ENCODE peak calls at places on chromosomes 7 and 10, in nine cellular contexts. N, U, Z, G, S, J, O, R and W are unnamed samples.

GRCh38 chr7:94654764-94655561 is 970 bp downstream of the SGCE start:
- DNase-seq in J (peak), S (no peak), G (peak), N (peak), U (no peak), Z (no peak), O (peak), R (no peak), W (no peak)

GRCh38 chr7:150410680-150411346 is 31.7 kb downstream of the ZNF775 start:
- DNase-seq in N (no peak), U (no peak), O (no peak), S (no peak), J (no peak), R (no peak), Z (no peak), G (no peak), W (no peak)

GRCh38 chr7:143042159-143042820 is 9.9 kb upstream of the OR6V1 start:
- DNase-seq in S (no peak), Z (no peak), R (no peak), J (no peak), N (peak), O (no peak), U (no peak), G (no peak), W (no peak)

GRCh38 chr10:78301891-78302738 is 268.5 kb downstream of the RPS24 start:
- DNase-seq in J (no peak), N (no peak), R (no peak), O (peak), U (no peak), G (no peak), S (no peak), Z (no peak), W (peak)

GRCh38 chr7:95737828-95738505 is 34.4 kb upstream of the DYNC1I1 start:
- DNase-seq in N (no peak), O (no peak), S (no peak), Z (no peak), R (no peak), U (no peak), G (no peak), J (no peak), W (no peak)

GRCh38 chr7:29005829-29006228 is 47.7 kb upstream of the TRIL start:
- DNase-seq in O (no peak), Z (no peak), J (no peak), U (no peak), N (no peak), G (no peak), R (no peak), S (no peak), W (no peak)

GRCh38 chr10:4931587-4931986 is 31.6 kb upstream of the AKR1C1 start:
- DNase-seq in J (no peak), S (no peak), G (no peak), N (no peak), U (no peak), O (no peak), R (no peak), Z (no peak), W (no peak)

GRCh38 chr10:114982989-114983388 is 45.0 kb downstream of the TRUB1 start:
- DNase-seq in R (no peak), G (no peak), Z (no peak), U (no peak), O (no peak), N (no peak), S (no peak), J (no peak), W (no peak)

GRCh38 chr7:93115796-93116195 is 2.0 kb downstream of the SAMD9 start:
- DNase-seq in O (no peak), U (no peak), R (no peak), S (no peak), G (no peak), Z (no peak), N (no peak), J (peak), W (no peak)

GRCh38 chr10:95214793-95215192 is 20.8 kb downstream of the ACSM6 start:
- DNase-seq in S (no peak), J (no peak), U (no peak), N (no peak), G (no peak), R (no peak), O (no peak), Z (no peak), W (no peak)

GRCh38 chr7:70354409-70355169 is 756.3 kb downstream of the AUTS2 start:
- DNase-seq in Z (no peak), N (no peak), S (no peak), U (no peak), J (peak), R (no peak), O (no peak), G (no peak), W (no peak)

GRCh38 chr7:100847360-100847759 is 5.2 kb upstream of the SLC12A9 start:
- DNase-seq in G (no peak), Z (no peak), U (no peak), S (no peak), J (no peak), R (no peak), O (no peak), N (no peak), W (no peak)

GRCh38 chr7:22549667-22550513 is 49.9 kb upstream of the STEAP1B start:
- DNase-seq in R (peak), O (no peak), J (peak), Z (peak), N (peak), G (peak), U (no peak), S (peak), W (peak)

GRCh38 chr7:105493928-105494325 is 28.1 kb downstream of the PUS7 start:
- DNase-seq in G (no peak), O (no peak), N (no peak), U (no peak), J (peak), Z (no peak), R (no peak), S (no peak), W (no peak)